ENCODE peak calls at places on chromosomes 5 and 9, in six cellular contexts. R, Y, Q, P, E and F are unnamed samples.
A peak's percentile ranks its signal among the peaks of the same experiment; 100 is the strongest.

GRCh38 chr9:137397675-137398423 is 25.1 kb downstream of the EXD3 start:
- DNase-seq in R (no peak), Y (no peak), Q (no peak), P (no peak), E (no peak), F (no peak)

GRCh38 chr9:84849049-84849448 is 179.5 kb downstream of the NTRK2 start:
- DNase-seq in R (no peak), Y (no peak), Q (no peak), P (no peak), E (no peak), F (no peak)

GRCh38 chr9:129363216-129363873 is 185.3 kb upstream of the IER5L start:
- DNase-seq in R (no peak), Y (no peak), Q (no peak), P (peak; percentile 22), E (no peak), F (no peak)

GRCh38 chr5:146706321-146706972 is 172.1 kb downstream of the PPP2R2B start:
- DNase-seq in R (no peak), Y (no peak), Q (no peak), P (no peak), E (no peak), F (no peak)

GRCh38 chr9:107999890-108000289 is 510.3 kb upstream of the KLF4 start:
- DNase-seq in R (no peak), Y (no peak), Q (no peak), P (no peak), E (no peak), F (no peak)

GRCh38 chr9:137461316-137461662 is 2.2 kb upstream of the NSMF start:
- DNase-seq in R (no peak), Y (no peak), Q (no peak), P (peak; percentile 65), E (no peak), F (no peak)

GRCh38 chr9:128409998-128410397 is 10.7 kb upstream of the CERCAM start:
- DNase-seq in R (no peak), Y (no peak), Q (no peak), P (no peak), E (no peak), F (no peak)

GRCh38 chr9:124202447-124202971 is 55.2 kb upstream of the NEK6 start:
- DNase-seq in R (no peak), Y (no peak), Q (no peak), P (no peak), E (no peak), F (no peak)

GRCh38 chr5:159341914-159342313 is 11.6 kb upstream of the IL12B start:
- DNase-seq in R (peak; percentile 50), Y (no peak), Q (no peak), P (no peak), E (no peak), F (no peak)

GRCh38 chr5:179368016-179368805 is 22.9 kb upstream of the ADAMTS2 start:
- DNase-seq in R (no peak), Y (no peak), Q (no peak), P (peak; percentile 73), E (no peak), F (no peak)

GRCh38 chr9:91162784-91163440 is 198.8 kb downstream of the AUH start:
- DNase-seq in R (no peak), Y (no peak), Q (peak; percentile 80), P (no peak), E (no peak), F (no peak)

GRCh38 chr9:14205463-14205862 is 108.5 kb downstream of the NFIB start:
- DNase-seq in R (peak; percentile 6), Y (no peak), Q (no peak), P (no peak), E (no peak), F (no peak)

GRCh38 chr5:58266402-58266801 is 193.5 kb downstream of the PLK2 start:
- DNase-seq in R (no peak), Y (no peak), Q (no peak), P (no peak), E (no peak), F (no peak)

GRCh38 chr9:78713746-78714405 is 417.0 kb downstream of the PSAT1 start:
- DNase-seq in R (peak; percentile 80), Y (no peak), Q (no peak), P (no peak), E (no peak), F (peak; percentile 51)

GRCh38 chr5:160021818-160022446 is 13.0 kb downstream of the TTC1 start:
- DNase-seq in R (no peak), Y (peak; percentile 62), Q (no peak), P (no peak), E (peak; percentile 37), F (peak; percentile 70)